ENCODE peak calls at places on chromosomes 7 and 10, in six cellular contexts. T, R, K, M, H and Z are unnamed samples.
A peak's percentile ranks its signal among the peaks of the same experiment; 100 is the strongest.

GRCh38 chr7:123635551-123636359 is 19.9 kb upstream of the LMOD2 start:
- DNase-seq in T (no peak), R (no peak), K (no peak), M (no peak), H (no peak), Z (no peak)

GRCh38 chr7:57638651-57639050 is 188.7 kb downstream of the ZNF716 start:
- DNase-seq in T (no peak), R (no peak), K (no peak), M (no peak), H (no peak), Z (no peak)

GRCh38 chr7:67484244-67484751 is 487.7 kb downstream of the TYW1 start:
- DNase-seq in T (peak; percentile 25), R (peak; percentile 57), K (no peak), M (peak; percentile 28), H (peak; percentile 53), Z (peak; percentile 22)

GRCh38 chr10:100827819-100828743 is 82.7 kb downstream of the PAX2 start:
- DNase-seq in T (no peak), R (no peak), K (no peak), M (no peak), H (peak; percentile 28), Z (no peak)

GRCh38 chr10:87500646-87501048 is 4.0 kb upstream of the MINPP1 start:
- DNase-seq in T (no peak), R (no peak), K (no peak), M (no peak), H (no peak), Z (no peak)

GRCh38 chr7:66043681-66044497 is 31.7 kb upstream of the ASL start:
- DNase-seq in T (peak; percentile 2), R (peak; percentile 68), K (peak; percentile 2), M (no peak), H (peak; percentile 66), Z (peak; percentile 30)

GRCh38 chr10:8913720-8914119 is 859.2 kb downstream of the GATA3 start:
- DNase-seq in T (no peak), R (no peak), K (no peak), M (no peak), H (no peak), Z (no peak)

GRCh38 chr10:63093227-63093626 is 39.9 kb upstream of the NRBF2 start:
- DNase-seq in T (no peak), R (no peak), K (no peak), M (no peak), H (no peak), Z (no peak)

GRCh38 chr7:145884716-145885514 is 231.7 kb upstream of the CNTNAP2 start:
- DNase-seq in T (no peak), R (no peak), K (no peak), M (no peak), H (no peak), Z (no peak)

GRCh38 chr7:51471199-51472016 is 154.8 kb upstream of the COBL start:
- DNase-seq in T (no peak), R (no peak), K (no peak), M (no peak), H (no peak), Z (peak; percentile 32)

GRCh38 chr10:126090911-126091728 is 194.8 kb downstream of the FANK1 start:
- DNase-seq in T (no peak), R (no peak), K (no peak), M (peak; percentile 60), H (no peak), Z (no peak)

GRCh38 chr7:102834999-102835398 is 77.8 kb upstream of the LRRC17 start:
- DNase-seq in T (no peak), R (no peak), K (no peak), M (peak; percentile 50), H (no peak), Z (no peak)

GRCh38 chr7:24842449-24843241 is 85.4 kb upstream of the GSDME start:
- DNase-seq in T (no peak), R (no peak), K (no peak), M (no peak), H (no peak), Z (no peak)

GRCh38 chr7:29839302-29839701 is 33.0 kb downstream of the WIPF3 start:
- DNase-seq in T (no peak), R (peak; percentile 83), K (no peak), M (no peak), H (no peak), Z (no peak)

GRCh38 chr10:95655571-95656290 is 780 bp downstream of the ALDH18A1 start:
- DNase-seq in T (no peak), R (no peak), K (no peak), M (no peak), H (no peak), Z (no peak)

GRCh38 chr10:86370006-86370585 is 3.5 kb upstream of the GRID1 start:
- DNase-seq in T (no peak), R (no peak), K (no peak), M (no peak), H (no peak), Z (no peak)

GRCh38 chr7:140525741-140526140 is 46.4 kb upstream of the MKRN1 start:
- DNase-seq in T (no peak), R (no peak), K (no peak), M (no peak), H (no peak), Z (no peak)

GRCh38 chr10:98446656-98447221 is at the start of gene HPS1:
- DNase-seq in T (peak; percentile 65), R (peak; percentile 91), K (peak; percentile 82), M (no peak), H (peak; percentile 82), Z (peak; percentile 62)

GRCh38 chr10:29998142-29998808 is 61.1 kb downstream of the JCAD start:
- DNase-seq in T (peak; percentile 22), R (peak; percentile 69), K (peak; percentile 66), M (peak; percentile 80), H (peak; percentile 81), Z (peak; percentile 58)

GRCh38 chr7:44791278-44792219 is 4.9 kb upstream of the PPIA start:
- DNase-seq in T (no peak), R (no peak), K (no peak), M (no peak), H (no peak), Z (no peak)

GRCh38 chr7:14504134-14504533 is 398.4 kb downstream of the DGKB start:
- DNase-seq in T (peak; percentile 2), R (no peak), K (no peak), M (no peak), H (no peak), Z (no peak)

GRCh38 chr7:4014649-4015048 is 667.4 kb upstream of the FOXK1 start:
- DNase-seq in T (no peak), R (no peak), K (no peak), M (no peak), H (no peak), Z (no peak)